ENCODE peak calls at places on chromosomes 12 and 14, in six cellular contexts. One of them, this sample, is unnamed. For H3K4me1, the result is how much of the 10 kb centered on the place peaks cover.

GRCh38 chr14:74820288-74820687 is 55.7 kb downstream of the PROX2 start:
- DNase-seq in GM23338: no peak
- DNase-seq in right cardiac atrium: no peak
- DNase-seq in lower lobe of right lung: no peak
- DNase-seq in Peyer's patch: no peak
- DNase-seq in HCT116: no peak
- DNase-seq in this sample: no peak

GRCh38 chr14:74863274-74863673 is 12.7 kb downstream of the PROX2 start:
- DNase-seq in GM23338: no peak
- DNase-seq in right cardiac atrium: no peak
- DNase-seq in lower lobe of right lung: peak
- DNase-seq in Peyer's patch: no peak
- DNase-seq in HCT116: no peak
- DNase-seq in this sample: no peak

GRCh38 chr14:95609398-95609990 is 74.6 kb downstream of the GLRX5 start:
- DNase-seq in GM23338: peak
- DNase-seq in right cardiac atrium: no peak
- DNase-seq in lower lobe of right lung: no peak
- DNase-seq in Peyer's patch: no peak
- DNase-seq in HCT116: peak
- DNase-seq in this sample: no peak

GRCh38 chr12:28082101-28082500 is 108.2 kb upstream of the CCDC91 start:
- DNase-seq in GM23338: no peak
- DNase-seq in right cardiac atrium: no peak
- DNase-seq in lower lobe of right lung: no peak
- DNase-seq in Peyer's patch: no peak
- DNase-seq in HCT116: no peak
- DNase-seq in this sample: no peak

GRCh38 chr14:29926701-29927595 is 699 bp downstream of the PRKD1 start:
- DNase-seq in GM23338: peak
- DNase-seq in right cardiac atrium: peak
- DNase-seq in lower lobe of right lung: peak
- DNase-seq in Peyer's patch: peak
- DNase-seq in HCT116: no peak
- DNase-seq in this sample: no peak

GRCh38 chr12:1533205-1533601 is 61.2 kb downstream of the FBXL14 start:
- DNase-seq in GM23338: no peak
- DNase-seq in right cardiac atrium: no peak
- DNase-seq in lower lobe of right lung: no peak
- DNase-seq in Peyer's patch: no peak
- DNase-seq in HCT116: no peak
- DNase-seq in this sample: peak

GRCh38 chr14:77406086-77406485 is 17.2 kb downstream of the NOXRED1 start:
- DNase-seq in GM23338: no peak
- DNase-seq in right cardiac atrium: no peak
- DNase-seq in lower lobe of right lung: no peak
- DNase-seq in Peyer's patch: no peak
- DNase-seq in HCT116: no peak
- DNase-seq in this sample: no peak

GRCh38 chr14:102026934-102027333 is 59.9 kb downstream of the HSP90AA1 start:
- DNase-seq in GM23338: no peak
- DNase-seq in right cardiac atrium: no peak
- DNase-seq in lower lobe of right lung: no peak
- DNase-seq in Peyer's patch: no peak
- DNase-seq in HCT116: no peak
- DNase-seq in this sample: no peak

GRCh38 chr12:19643635-19644034 is 204.3 kb downstream of the AEBP2 start:
- DNase-seq in GM23338: peak
- DNase-seq in right cardiac atrium: no peak
- DNase-seq in lower lobe of right lung: no peak
- DNase-seq in Peyer's patch: no peak
- DNase-seq in HCT116: peak
- DNase-seq in this sample: no peak

GRCh38 chr12:98405795-98406366 is 109.5 kb upstream of the TMPO start:
- DNase-seq in GM23338: no peak
- DNase-seq in right cardiac atrium: no peak
- DNase-seq in lower lobe of right lung: no peak
- DNase-seq in Peyer's patch: no peak
- DNase-seq in HCT116: no peak
- DNase-seq in this sample: no peak

GRCh38 chr12:49552014-49552413 is 13.2 kb downstream of the KCNH3 start:
- DNase-seq in GM23338: no peak
- DNase-seq in right cardiac atrium: no peak
- DNase-seq in lower lobe of right lung: no peak
- DNase-seq in Peyer's patch: no peak
- DNase-seq in HCT116: no peak
- DNase-seq in this sample: no peak

GRCh38 chr14:103704708-103705107 is 10.5 kb downstream of the XRCC3 start:
- DNase-seq in GM23338: no peak
- DNase-seq in right cardiac atrium: no peak
- DNase-seq in lower lobe of right lung: no peak
- DNase-seq in Peyer's patch: no peak
- DNase-seq in HCT116: no peak
- DNase-seq in this sample: no peak

GRCh38 chr12:51631591-51631990 is 40.6 kb downstream of the SCN8A start:
- DNase-seq in GM23338: no peak
- DNase-seq in right cardiac atrium: no peak
- DNase-seq in lower lobe of right lung: no peak
- DNase-seq in Peyer's patch: no peak
- DNase-seq in HCT116: peak
- DNase-seq in this sample: no peak

GRCh38 chr14:103523583-103523969 is 946 bp upstream of the CKB start:
- DNase-seq in GM23338: peak
- DNase-seq in right cardiac atrium: no peak
- DNase-seq in lower lobe of right lung: no peak
- DNase-seq in Peyer's patch: no peak
- DNase-seq in HCT116: no peak
- DNase-seq in this sample: no peak

GRCh38 chr14:45065540-45065939 is 18.4 kb upstream of the PRPF39 start:
- DNase-seq in GM23338: no peak
- DNase-seq in right cardiac atrium: no peak
- DNase-seq in lower lobe of right lung: no peak
- DNase-seq in Peyer's patch: no peak
- DNase-seq in HCT116: no peak
- DNase-seq in this sample: no peak

GRCh38 chr12:6960291-6961277 is 9.4 kb downstream of the PTPN6 start:
- DNase-seq in GM23338: no peak
- DNase-seq in right cardiac atrium: no peak
- DNase-seq in lower lobe of right lung: no peak
- DNase-seq in Peyer's patch: peak
- DNase-seq in HCT116: no peak
- DNase-seq in this sample: no peak

GRCh38 chr12:57813971-57814771 is 4.4 kb downstream of the AVIL start:
- DNase-seq in GM23338: no peak
- DNase-seq in right cardiac atrium: peak
- DNase-seq in lower lobe of right lung: no peak
- DNase-seq in Peyer's patch: no peak
- DNase-seq in HCT116: no peak
- DNase-seq in this sample: no peak

GRCh38 chr14:102323102-102323501 is 3.6 kb downstream of the ZNF839 start:
- DNase-seq in GM23338: peak
- DNase-seq in right cardiac atrium: peak
- DNase-seq in lower lobe of right lung: peak
- DNase-seq in Peyer's patch: peak
- DNase-seq in HCT116: peak
- DNase-seq in this sample: no peak

GRCh38 chr14:50038398-50039119 is 77.8 kb downstream of the VCPKMT start:
- DNase-seq in GM23338: peak
- DNase-seq in right cardiac atrium: no peak
- DNase-seq in lower lobe of right lung: no peak
- DNase-seq in Peyer's patch: no peak
- DNase-seq in HCT116: no peak
- DNase-seq in this sample: no peak

GRCh38 chr12:54262403-54262925 is 17.5 kb downstream of the CBX5 start:
- DNase-seq in GM23338: peak
- DNase-seq in right cardiac atrium: no peak
- DNase-seq in lower lobe of right lung: no peak
- DNase-seq in Peyer's patch: no peak
- DNase-seq in HCT116: no peak
- DNase-seq in this sample: no peak

GRCh38 chr12:89597770-89598169 is 71.9 kb upstream of the POC1B start:
- DNase-seq in GM23338: no peak
- DNase-seq in right cardiac atrium: no peak
- DNase-seq in lower lobe of right lung: no peak
- DNase-seq in Peyer's patch: no peak
- DNase-seq in HCT116: no peak
- DNase-seq in this sample: no peak

GRCh38 chr12:62711626-62712305 is 223.2 kb downstream of the PPM1H start:
- DNase-seq in GM23338: no peak
- DNase-seq in right cardiac atrium: no peak
- DNase-seq in lower lobe of right lung: no peak
- DNase-seq in Peyer's patch: no peak
- DNase-seq in HCT116: no peak
- DNase-seq in this sample: no peak

GRCh38 chr14:38431156-38431555 is 175.3 kb upstream of the CLEC14A start:
- DNase-seq in GM23338: no peak
- DNase-seq in right cardiac atrium: no peak
- DNase-seq in lower lobe of right lung: no peak
- DNase-seq in Peyer's patch: no peak
- DNase-seq in HCT116: no peak
- DNase-seq in this sample: no peak

GRCh38 chr14:64253672-64254071 is 40.5 kb downstream of the ESR2 start:
- DNase-seq in GM23338: no peak
- DNase-seq in right cardiac atrium: no peak
- DNase-seq in lower lobe of right lung: no peak
- DNase-seq in Peyer's patch: no peak
- DNase-seq in HCT116: no peak
- DNase-seq in this sample: no peak

GRCh38 chr14:95649230-95649629 is 37.0 kb upstream of the TCL1B start:
- DNase-seq in GM23338: no peak
- DNase-seq in right cardiac atrium: no peak
- DNase-seq in lower lobe of right lung: no peak
- DNase-seq in Peyer's patch: no peak
- DNase-seq in HCT116: no peak
- DNase-seq in this sample: no peak

GRCh38 chr12:6123258-6123657 is 1.2 kb downstream of the VWF start:
- DNase-seq in GM23338: no peak
- DNase-seq in right cardiac atrium: no peak
- DNase-seq in lower lobe of right lung: no peak
- DNase-seq in Peyer's patch: no peak
- DNase-seq in HCT116: no peak
- DNase-seq in this sample: no peak

GRCh38 chr14:31934767-31935266 is 142.3 kb upstream of the ARHGAP5 start:
- DNase-seq in GM23338: peak
- DNase-seq in right cardiac atrium: peak
- DNase-seq in lower lobe of right lung: no peak
- DNase-seq in Peyer's patch: peak
- DNase-seq in HCT116: peak
- DNase-seq in this sample: no peak

GRCh38 chr14:97377550-97377949 is 580.4 kb downstream of the VRK1 start:
- DNase-seq in GM23338: peak
- DNase-seq in right cardiac atrium: no peak
- DNase-seq in lower lobe of right lung: no peak
- DNase-seq in Peyer's patch: no peak
- DNase-seq in HCT116: no peak
- DNase-seq in this sample: no peak

GRCh38 chr12:124769881-124770512 is 93.7 kb downstream of the SCARB1 start:
- DNase-seq in GM23338: no peak
- DNase-seq in right cardiac atrium: no peak
- DNase-seq in lower lobe of right lung: no peak
- DNase-seq in Peyer's patch: no peak
- DNase-seq in HCT116: no peak
- DNase-seq in this sample: no peak
- H3K27ac ChIP-seq in GM23338: no peak
- H3K27ac ChIP-seq in right cardiac atrium: no peak
- H3K27ac ChIP-seq in lower lobe of right lung: no peak
- H3K27ac ChIP-seq in Peyer's patch: no peak
- H3K27ac ChIP-seq in HCT116: no peak
- H3K27ac ChIP-seq in this sample: no peak

DNA sequence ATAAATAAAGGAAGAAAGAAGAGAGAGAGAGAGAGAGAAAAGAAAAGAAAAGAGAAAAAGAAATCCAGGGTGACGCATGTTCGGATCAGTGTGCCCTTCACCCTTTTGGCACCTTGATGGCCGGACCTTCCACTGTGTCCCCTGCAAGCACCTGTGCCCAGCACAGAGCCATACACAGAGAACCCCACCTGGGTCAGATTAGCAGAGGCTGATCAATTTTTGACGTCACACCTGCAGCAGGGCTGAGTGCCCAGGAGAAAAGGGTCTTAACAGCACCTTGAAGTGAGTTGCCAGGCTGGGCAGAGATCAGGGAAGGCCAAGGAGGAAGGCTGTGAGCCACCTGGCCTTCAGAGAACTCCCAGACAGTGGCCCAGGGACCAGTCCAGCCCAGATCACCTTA is 114.4 kb downstream of the CALM1 start:
- DNase-seq in GM23338: no peak
- DNase-seq in right cardiac atrium: no peak
- DNase-seq in lower lobe of right lung: no peak
- DNase-seq in Peyer's patch: no peak
- DNase-seq in HCT116: no peak
- DNase-seq in this sample: no peak
- H3K4me1 ChIP-seq in GM23338: under half
- H3K4me1 ChIP-seq in right cardiac atrium: under half
- H3K4me1 ChIP-seq in lower lobe of right lung: under half
- H3K4me1 ChIP-seq in Peyer's patch: under half
- H3K4me1 ChIP-seq in HCT116: under half
- H3K4me1 ChIP-seq in this sample: under half

GRCh38 chr12:121239335-121239678 is 29.4 kb downstream of the P2RX4 start:
- DNase-seq in GM23338: no peak
- DNase-seq in right cardiac atrium: no peak
- DNase-seq in lower lobe of right lung: no peak
- DNase-seq in Peyer's patch: no peak
- DNase-seq in HCT116: no peak
- DNase-seq in this sample: no peak
- H3K27ac ChIP-seq in GM23338: peak
- H3K27ac ChIP-seq in right cardiac atrium: no peak
- H3K27ac ChIP-seq in lower lobe of right lung: peak
- H3K27ac ChIP-seq in Peyer's patch: peak
- H3K27ac ChIP-seq in HCT116: no peak
- H3K27ac ChIP-seq in this sample: peak

DNA sequence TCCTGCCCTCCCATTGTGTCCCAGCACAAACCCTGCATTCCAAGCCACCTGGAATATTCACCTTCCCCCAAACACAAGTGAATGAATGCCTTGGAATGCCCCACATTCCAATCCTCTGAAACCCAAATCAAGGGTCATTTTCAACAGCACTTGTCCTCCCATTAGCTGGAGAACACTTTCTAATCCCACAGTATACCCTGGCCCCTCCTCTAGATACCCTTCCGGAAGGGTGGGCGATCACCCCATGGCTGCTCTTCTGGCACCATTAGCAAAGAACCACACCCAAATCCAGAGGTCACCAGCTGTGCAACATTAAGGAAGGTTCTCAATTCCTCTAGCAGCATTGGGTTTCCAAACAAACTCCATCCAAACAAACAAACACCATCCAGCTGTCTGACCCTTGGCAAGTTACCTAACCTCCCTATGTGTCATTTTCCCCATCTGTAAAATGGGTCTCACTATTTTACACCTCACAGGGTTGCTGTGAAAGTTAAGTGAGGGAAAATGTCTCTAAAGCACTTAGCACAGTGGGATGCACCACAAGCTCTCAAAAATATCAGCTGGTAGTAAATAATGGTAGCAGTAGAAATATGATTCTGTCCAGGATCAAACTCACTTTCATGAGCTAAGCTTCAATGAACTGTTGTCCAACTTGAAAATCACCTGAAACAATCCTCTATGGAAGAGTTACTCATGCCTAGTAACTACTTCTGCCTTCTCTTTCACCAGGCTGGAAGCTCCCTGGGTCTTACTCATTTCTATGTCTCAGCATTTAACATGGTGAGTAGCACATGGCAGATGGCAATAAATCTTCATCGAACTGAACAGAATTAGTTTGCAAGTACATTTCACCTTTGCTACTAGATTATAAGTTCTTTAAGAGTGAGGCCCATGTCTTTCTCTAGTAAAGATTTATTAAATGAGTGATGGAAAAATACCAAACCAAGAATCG is 5.3 kb downstream of the NUAK1 start:
- DNase-seq in GM23338: peak
- DNase-seq in right cardiac atrium: no peak
- DNase-seq in lower lobe of right lung: no peak
- DNase-seq in Peyer's patch: no peak
- DNase-seq in HCT116: no peak
- DNase-seq in this sample: no peak
- H3K4me1 ChIP-seq in GM23338: half or more
- H3K4me1 ChIP-seq in right cardiac atrium: under half
- H3K4me1 ChIP-seq in lower lobe of right lung: half or more
- H3K4me1 ChIP-seq in Peyer's patch: under half
- H3K4me1 ChIP-seq in HCT116: under half
- H3K4me1 ChIP-seq in this sample: under half

This sample was measured in CD8-positive, alpha-beta T cell.